ENCODE peak calls at places on chromosomes 7 and 10, in seven cellular contexts. P, A, R, Z, N, I and D are unnamed samples.

GRCh38 chr7:40105879-40106473 is 28.4 kb downstream of the MPLKIP start:
- DNase-seq in R (no peak), N (no peak), Z (no peak), A (no peak), I (no peak), P (peak), D (no peak)

GRCh38 chr10:61621538-61622150 is 41.1 kb upstream of the CABCOCO1 start:
- DNase-seq in N (no peak), P (no peak), A (peak), I (no peak), R (no peak), Z (no peak), D (no peak)

GRCh38 chr10:124385627-124386185 is 33.0 kb downstream of the OAT start:
- DNase-seq in Z (no peak), A (no peak), P (no peak), I (no peak), N (no peak), R (no peak), D (no peak)

GRCh38 chr7:19617921-19618320 is 90.9 kb downstream of the POLR1F start:
- DNase-seq in N (no peak), Z (no peak), P (no peak), A (no peak), I (no peak), R (no peak), D (no peak)

GRCh38 chr10:75708060-75708459 is 276.6 kb downstream of the LRMDA start:
- DNase-seq in Z (no peak), N (no peak), P (no peak), A (no peak), I (no peak), R (no peak), D (no peak)

GRCh38 chr7:2417981-2418481 is 14.6 kb downstream of the CHST12 start:
- DNase-seq in I (no peak), A (no peak), P (no peak), R (no peak), Z (no peak), N (no peak), D (no peak)

GRCh38 chr10:25082276-25083204 is 66.1 kb downstream of the THNSL1 start:
- DNase-seq in P (no peak), A (no peak), I (no peak), N (no peak), R (no peak), Z (no peak), D (no peak)

GRCh38 chr7:44581426-44581906 is 565 bp downstream of the TMED4 start:
- DNase-seq in Z (no peak), A (no peak), N (no peak), R (no peak), P (peak), I (no peak), D (no peak)

GRCh38 chr10:3902809-3903410 is 117.9 kb upstream of the KLF6 start:
- DNase-seq in I (no peak), A (no peak), Z (no peak), N (peak), P (peak), R (no peak), D (no peak)

GRCh38 chr10:112981553-112981952 is 31.5 kb downstream of the TCF7L2 start:
- DNase-seq in R (no peak), Z (no peak), P (no peak), N (peak), A (no peak), I (no peak), D (no peak)

GRCh38 chr10:60537697-60538096 is 148.0 kb upstream of the ANK3 start:
- DNase-seq in R (no peak), I (no peak), A (no peak), P (peak), Z (no peak), N (peak), D (no peak)

GRCh38 chr7:86313842-86314241 is 329.9 kb upstream of the GRM3 start:
- DNase-seq in N (no peak), R (no peak), P (no peak), Z (no peak), A (no peak), I (no peak), D (no peak)

GRCh38 chr7:37833107-37833817 is 15.1 kb upstream of the NME8 start:
- DNase-seq in N (peak), P (peak), Z (peak), I (no peak), R (peak), A (peak), D (peak)

DNA sequence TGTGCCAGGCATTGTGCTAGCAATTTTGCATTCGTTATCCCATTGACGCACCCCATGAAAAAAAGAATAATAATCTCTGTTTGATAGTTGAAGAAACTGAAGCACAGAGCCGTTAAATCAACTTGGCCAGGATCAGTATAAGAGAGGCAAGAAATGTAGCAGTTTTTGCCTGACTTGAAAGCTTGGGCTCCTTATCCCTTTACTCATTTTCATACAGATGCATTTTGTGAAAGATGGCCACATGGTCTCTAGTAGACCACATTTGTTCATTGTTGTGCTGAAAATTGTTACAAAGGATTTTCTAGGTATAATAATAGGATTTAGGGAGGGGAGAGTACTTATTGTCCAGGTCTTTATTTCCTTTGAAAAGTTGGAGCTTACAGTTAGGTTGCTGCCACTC is 14.7 kb downstream of the AUTS2 start:
- DNase-seq in P (no peak), I (no peak), Z (no peak), R (no peak), A (no peak), N (no peak), D (no peak)
- TF ChIP-seq CTCF in P (no peak), I (no peak), Z (no peak), R (no peak), A (no peak), N (no peak), D (no peak)

GRCh38 chr10:66591865-66592264 is 334.0 kb upstream of the LRRTM3 start:
- DNase-seq in R (no peak), Z (no peak), N (peak), P (peak), A (no peak), I (peak), D (no peak)

GRCh38 chr10:66587680-66588050 is 338.2 kb upstream of the LRRTM3 start:
- DNase-seq in N (no peak), P (no peak), Z (no peak), R (no peak), I (no peak), A (no peak), D (no peak)

GRCh38 chr10:66586073-66586472 is 339.8 kb upstream of the LRRTM3 start:
- DNase-seq in P (peak), N (peak), Z (no peak), R (no peak), I (no peak), A (no peak), D (no peak)

GRCh38 chr10:66586897-66587679 is 338.7 kb upstream of the LRRTM3 start:
- DNase-seq in R (no peak), A (no peak), P (peak), Z (no peak), N (peak), I (no peak), D (no peak)
- TF ChIP-seq CTCF in R (no peak), A (no peak), P (no peak), Z (no peak), N (no peak), I (no peak), D (no peak)

DNA sequence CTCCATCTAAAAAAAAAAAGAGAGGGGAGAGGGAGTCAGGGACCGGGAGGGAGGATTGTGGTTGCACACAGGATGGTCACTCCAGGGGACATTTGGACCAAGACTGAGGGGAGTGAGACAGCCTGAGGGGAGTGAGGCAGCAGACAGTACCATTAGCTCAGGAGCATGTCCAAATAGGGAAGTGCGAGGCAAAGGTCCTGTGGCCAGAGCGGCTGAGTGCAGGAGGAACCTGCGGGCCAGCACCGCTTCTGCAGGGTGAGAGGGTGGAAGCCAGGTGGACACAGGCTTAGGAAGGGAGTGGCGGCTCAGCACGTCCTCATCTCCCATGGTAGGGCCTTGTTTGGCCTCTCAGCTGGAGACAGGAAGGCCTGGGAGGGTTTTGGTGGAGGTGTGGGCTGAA is 48.9 kb upstream of the PFKFB3 start:
- DNase-seq in R (no peak), I (no peak), N (no peak), P (no peak), A (no peak), Z (no peak), D (no peak)
- TF ChIP-seq CTCF in R (no peak), I (no peak), N (no peak), P (no peak), A (no peak), Z (no peak), D (no peak)

DNA sequence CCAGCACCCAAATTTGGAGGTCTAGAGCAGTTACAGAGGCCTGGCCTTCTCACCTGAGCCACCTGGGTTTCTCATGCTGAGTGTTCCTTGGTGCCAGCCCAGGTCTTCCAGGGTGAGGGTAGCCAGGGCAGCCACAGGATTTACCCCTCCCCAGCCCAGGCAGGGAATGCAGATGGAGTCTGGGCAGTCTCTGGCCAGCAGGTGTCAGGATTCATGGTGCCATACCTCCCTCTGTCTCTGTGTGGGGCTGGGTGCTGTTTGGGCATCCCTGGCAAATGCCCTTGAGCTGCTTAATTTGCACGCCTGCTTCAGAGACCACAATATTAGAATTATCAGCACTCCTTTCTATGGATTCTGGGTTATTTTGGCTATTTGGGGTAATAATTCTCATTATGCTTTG is 246.7 kb downstream of the GFRA1 start:
- DNase-seq in R (peak), P (no peak), Z (no peak), I (no peak), A (no peak), N (no peak), D (no peak)
- TF ChIP-seq CTCF in R (no peak), P (no peak), Z (no peak), I (no peak), A (peak), N (no peak), D (no peak)

DNA sequence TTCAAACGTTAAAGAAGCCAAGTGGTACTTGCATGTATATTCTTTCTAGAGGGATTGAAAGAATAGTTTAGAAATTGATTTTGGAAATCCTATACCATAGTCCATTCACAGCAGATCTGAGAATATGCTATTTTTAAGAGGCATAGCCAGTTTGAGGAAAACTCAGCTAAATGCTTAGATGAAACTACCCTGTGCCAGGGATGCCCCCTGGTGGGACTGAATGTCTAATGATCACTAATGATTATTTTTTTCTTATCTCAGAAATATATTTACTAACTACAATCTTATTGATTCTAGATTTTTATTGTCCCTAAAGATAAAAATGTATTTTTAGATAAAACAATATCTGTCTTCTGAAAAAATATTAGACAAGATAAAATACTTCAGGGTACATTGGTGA is 844.9 kb upstream of the PHF14 start:
- DNase-seq in Z (no peak), I (no peak), N (peak), P (peak), A (peak), R (no peak), D (no peak)
- TF ChIP-seq CTCF in Z (no peak), I (no peak), N (peak), P (no peak), A (peak), R (no peak), D (no peak)

GRCh38 chr7:96953676-96954513 is 51.5 kb upstream of the DLX6 start:
- DNase-seq in R (no peak), N (no peak), Z (no peak), A (no peak), P (no peak), I (no peak), D (no peak)

GRCh38 chr7:96952974-96953391 is 52.4 kb upstream of the DLX6 start:
- DNase-seq in I (peak), R (no peak), A (no peak), N (peak), Z (no peak), P (no peak), D (peak)

DNA sequence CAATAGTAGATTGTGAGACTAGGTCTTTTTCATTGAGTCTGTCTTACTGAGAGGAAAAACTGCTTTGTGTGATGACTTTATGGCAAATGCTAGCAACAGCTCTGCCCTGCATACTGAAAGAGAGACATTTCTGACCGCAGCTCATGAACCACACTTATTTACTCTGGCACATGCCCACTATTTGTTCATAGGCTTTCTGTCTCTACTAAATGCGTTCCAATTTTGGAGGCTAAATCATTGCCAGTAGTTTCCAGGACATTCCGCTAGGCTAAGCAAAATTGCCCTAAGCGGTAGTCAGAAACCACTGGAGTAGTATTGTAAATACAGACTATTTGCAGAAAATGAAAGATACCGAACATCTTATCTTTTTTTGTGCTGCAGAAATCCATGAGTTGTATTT is 55.6 kb upstream of the DLX6 start:
- DNase-seq in P (no peak), A (no peak), I (peak), R (no peak), Z (no peak), N (peak), D (no peak)
- TF ChIP-seq CTCF in P (peak), A (no peak), I (no peak), R (no peak), Z (no peak), N (no peak), D (no peak)

DNA sequence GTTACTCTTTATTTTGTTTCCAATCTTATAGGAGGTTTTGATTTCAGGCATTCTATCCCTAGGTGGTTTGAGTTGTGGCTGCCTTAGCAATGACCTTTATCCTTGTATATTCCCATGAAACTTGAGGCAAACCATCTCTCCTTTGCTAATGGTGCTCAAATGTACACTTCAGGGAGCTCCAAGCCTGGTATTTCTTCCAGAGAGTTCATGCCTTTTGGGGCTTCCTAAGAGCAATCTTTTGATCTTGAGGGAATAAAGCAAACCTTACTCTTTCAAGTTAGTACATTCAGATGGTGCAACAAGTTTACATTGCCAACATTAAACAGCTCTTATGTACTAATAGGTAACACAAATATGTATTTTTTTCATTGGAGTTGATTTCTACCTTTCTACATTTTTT is 3.4 kb upstream of the GNAT3 start:
- DNase-seq in I (no peak), Z (no peak), R (no peak), P (no peak), N (no peak), A (no peak), D (no peak)
- TF ChIP-seq CTCF in I (no peak), Z (no peak), R (no peak), P (no peak), N (no peak), A (no peak), D (no peak)

GRCh38 chr10:44352316-44353127 is 32.4 kb downstream of the CXCL12 start:
- DNase-seq in R (no peak), P (peak), N (peak), I (no peak), A (no peak), Z (no peak), D (no peak)

GRCh38 chr10:44348496-44348895 is 36.4 kb downstream of the CXCL12 start:
- DNase-seq in Z (no peak), I (no peak), N (no peak), A (no peak), R (no peak), P (no peak), D (no peak)

GRCh38 chr10:44343836-44344235 is 41.1 kb downstream of the CXCL12 start:
- DNase-seq in P (no peak), R (no peak), A (no peak), Z (no peak), I (no peak), N (no peak), D (no peak)

GRCh38 chr10:44344727-44345126 is 40.2 kb downstream of the CXCL12 start:
- DNase-seq in I (no peak), A (no peak), R (no peak), Z (no peak), P (no peak), N (no peak), D (no peak)

DNA sequence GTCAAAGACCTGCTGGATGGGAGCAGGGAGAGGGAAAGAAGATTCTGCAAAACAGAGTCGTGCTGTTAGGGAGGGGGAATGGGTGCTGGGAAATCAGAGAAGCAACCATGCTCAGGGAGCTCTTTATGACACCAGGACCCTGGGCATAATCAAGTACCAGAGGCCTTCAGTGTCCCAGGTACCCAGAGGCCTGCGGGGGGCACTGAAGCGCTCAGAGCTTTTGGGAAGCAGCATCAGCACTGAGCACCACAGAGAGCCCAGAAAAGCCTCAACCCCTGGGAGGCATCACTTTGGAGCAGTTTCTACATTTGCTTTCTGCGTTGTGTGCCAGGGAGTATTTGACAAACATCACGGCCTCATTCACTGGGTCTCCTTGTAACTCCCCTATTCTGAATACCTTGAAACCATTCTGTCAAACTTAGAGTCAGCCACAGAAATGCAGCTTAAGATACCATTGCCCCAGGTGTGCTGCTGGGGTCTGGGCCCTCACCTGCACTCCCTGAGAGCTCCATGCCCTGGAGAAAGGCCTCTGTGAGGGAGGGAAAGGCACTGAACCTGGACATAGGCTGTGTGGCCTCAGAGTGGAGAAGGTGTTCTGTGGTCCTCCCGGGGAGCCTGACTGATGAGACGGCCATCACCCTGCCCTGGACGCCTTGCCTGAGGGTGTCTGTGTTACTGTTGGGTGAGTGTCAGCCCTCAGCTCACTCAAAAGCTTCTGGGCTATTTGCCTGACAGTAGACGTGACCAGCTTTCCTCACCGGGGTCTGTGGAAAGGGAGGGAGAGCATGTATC is 37.1 kb downstream of the CXCL12 start:
- DNase-seq in Z (no peak), R (no peak), N (no peak), P (no peak), I (no peak), A (no peak), D (no peak)
- TF ChIP-seq CTCF in Z (no peak), R (no peak), N (no peak), P (no peak), I (no peak), A (no peak), D (no peak)